ENCODE peak calls at places on chromosomes 5 and 9, in five cellular contexts. B, O, F, L and I are unnamed samples.

GRCh38 chr9:79928661-79929060 is 356.9 kb downstream of the TLE4 start:
- DNase-seq in B (no peak), O (no peak), F (no peak), L (no peak), I (no peak)

GRCh38 chr9:2012347-2012746 is 2.8 kb upstream of the SMARCA2 start:
- DNase-seq in B (no peak), O (no peak), F (peak), L (no peak), I (no peak)

GRCh38 chr5:67350600-67351315 is 154.2 kb upstream of the CD180 start:
- DNase-seq in B (no peak), O (no peak), F (no peak), L (no peak), I (no peak)

GRCh38 chr9:121635300-121635699 is 16.1 kb upstream of the DAB2IP start:
- DNase-seq in B (no peak), O (no peak), F (no peak), L (no peak), I (no peak)

GRCh38 chr9:32430720-32431119 is 46.3 kb downstream of the ACO1 start:
- DNase-seq in B (no peak), O (no peak), F (no peak), L (no peak), I (no peak)

GRCh38 chr5:176918613-176919012 is 19.5 kb upstream of the HK3 start:
- DNase-seq in B (no peak), O (no peak), F (no peak), L (no peak), I (no peak)

GRCh38 chr9:114603183-114603582 is 7.9 kb upstream of the TMEM268 start:
- DNase-seq in B (no peak), O (no peak), F (no peak), L (no peak), I (no peak)

GRCh38 chr9:126690431-126691051 is 76.8 kb downstream of the LMX1B start:
- DNase-seq in B (peak), O (peak), F (no peak), L (no peak), I (peak)

GRCh38 chr5:66122379-66123034 is 21.6 kb upstream of the SREK1 start:
- DNase-seq in B (no peak), O (no peak), F (no peak), L (no peak), I (no peak)

GRCh38 chr9:14277202-14277601 is 36.7 kb downstream of the NFIB start:
- DNase-seq in B (peak), O (no peak), F (no peak), L (no peak), I (no peak)

GRCh38 chr5:137954131-137954879 is 65.0 kb downstream of the PKD2L2 start:
- DNase-seq in B (peak), O (no peak), F (no peak), L (no peak), I (no peak)

GRCh38 chr5:179720222-179720621 is 12.4 kb upstream of the MAML1 start:
- DNase-seq in B (no peak), O (no peak), F (no peak), L (no peak), I (no peak)

GRCh38 chr5:82635561-82636288 is 357.6 kb upstream of the RPS23 start:
- DNase-seq in B (peak), O (no peak), F (no peak), L (peak), I (no peak)

GRCh38 chr5:134851307-134851923 is 5.6 kb downstream of the C5orf24 start:
- DNase-seq in B (peak), O (peak), F (no peak), L (no peak), I (no peak)

GRCh38 chr5:79973511-79973910 is 17.6 kb downstream of the MTX3 start:
- DNase-seq in B (no peak), O (no peak), F (no peak), L (no peak), I (no peak)

GRCh38 chr9:33117816-33118215 is 41.3 kb upstream of the SMU1 start:
- DNase-seq in B (no peak), O (no peak), F (no peak), L (no peak), I (no peak)

GRCh38 chr5:178227929-178228328 is 4.7 kb downstream of the PHYKPL start:
- DNase-seq in B (no peak), O (no peak), F (no peak), L (no peak), I (no peak)

GRCh38 chr5:64947031-64947430 is 178.3 kb downstream of the CWC27 start:
- DNase-seq in B (no peak), O (no peak), F (no peak), L (peak), I (no peak)

GRCh38 chr9:90141723-90142122 is 500.9 kb downstream of the DIRAS2 start:
- DNase-seq in B (peak), O (no peak), F (no peak), L (peak), I (peak)

GRCh38 chr5:65779643-65780042 is 57.6 kb downstream of the NLN start:
- DNase-seq in B (no peak), O (no peak), F (no peak), L (no peak), I (no peak)

GRCh38 chr5:72126796-72127195 is 19.5 kb downstream of the MAP1B start:
- DNase-seq in B (no peak), O (no peak), F (no peak), L (no peak), I (no peak)

GRCh38 chr5:112885001-112885400 is 23.9 kb downstream of the SRP19 start:
- DNase-seq in B (no peak), O (no peak), F (no peak), L (no peak), I (no peak)

GRCh38 chr5:80192507-80193241 is 63.2 kb downstream of the SERINC5 start:
- DNase-seq in B (peak), O (no peak), F (no peak), L (peak), I (no peak)

GRCh38 chr9:79107911-79108676 is 463.7 kb upstream of the TLE4 start:
- DNase-seq in B (no peak), O (no peak), F (no peak), L (no peak), I (no peak)

GRCh38 chr9:89999534-90000370 is 394.9 kb downstream of the GADD45G start:
- DNase-seq in B (peak), O (no peak), F (peak), L (peak), I (peak)

GRCh38 chr5:31231171-31231570 is 37.7 kb downstream of the CDH6 start:
- DNase-seq in B (no peak), O (no peak), F (no peak), L (no peak), I (no peak)

GRCh38 chr9:6600006-6600405 is 45.5 kb downstream of the GLDC start:
- DNase-seq in B (no peak), O (no peak), F (no peak), L (no peak), I (no peak)

GRCh38 chr5:175517824-175518450 is 39.6 kb downstream of the SFXN1 start:
- DNase-seq in B (no peak), O (peak), F (no peak), L (no peak), I (no peak)

GRCh38 chr5:53211799-53212198 is 102.2 kb upstream of the MOCS2 start:
- DNase-seq in B (no peak), O (no peak), F (no peak), L (no peak), I (no peak)

GRCh38 chr9:34145165-34145564 is 18.7 kb upstream of the DCAF12 start:
- DNase-seq in B (peak), O (no peak), F (no peak), L (no peak), I (peak)

GRCh38 chr9:81588148-81588874 is 101.0 kb downstream of the TLE1 start:
- DNase-seq in B (peak), O (no peak), F (no peak), L (peak), I (no peak)

GRCh38 chr5:142384014-142384413 is 59.2 kb upstream of the SPRY4 start:
- DNase-seq in B (no peak), O (no peak), F (no peak), L (no peak), I (no peak)

GRCh38 chr5:136309932-136310598 is 55.3 kb downstream of the TRPC7 start:
- DNase-seq in B (no peak), O (no peak), F (peak), L (no peak), I (no peak)

GRCh38 chr5:142438573-142438972 is 113.8 kb upstream of the SPRY4 start:
- DNase-seq in B (no peak), O (no peak), F (no peak), L (no peak), I (no peak)

DNA sequence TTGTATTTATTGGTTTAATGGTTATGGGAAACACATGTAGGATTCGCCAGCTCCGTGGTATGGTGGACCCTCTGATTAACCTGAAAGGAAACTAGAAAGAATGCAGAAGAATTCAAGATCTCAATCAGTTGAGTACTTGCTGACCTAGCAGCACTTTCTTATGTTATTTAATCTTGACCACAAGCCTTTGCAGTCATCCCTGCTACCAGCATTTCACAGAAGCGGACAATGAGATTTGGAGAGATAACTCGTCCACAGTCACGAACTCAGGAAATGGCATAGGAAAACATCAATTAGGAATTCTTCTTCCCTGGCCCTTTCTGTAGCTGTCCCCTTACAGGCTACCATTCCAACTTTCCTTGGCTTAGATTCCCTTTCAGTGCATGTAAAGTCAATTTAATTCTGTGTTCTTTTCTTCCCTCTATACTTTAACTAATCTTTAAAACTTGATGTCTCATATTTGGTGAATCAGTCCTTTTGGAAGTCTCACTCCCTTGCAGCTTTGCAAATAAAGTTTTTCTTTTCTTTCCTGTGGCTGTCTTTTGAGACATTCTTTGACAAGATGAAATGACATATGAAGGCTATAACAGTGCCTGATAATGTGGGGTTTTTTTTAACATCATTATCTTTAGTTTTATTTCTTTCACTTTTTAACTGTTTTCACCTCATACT is 1.3 kb upstream of the SLC44A1 start:
- DNase-seq in B (no peak), O (no peak), F (no peak), L (no peak), I (peak)
- TF ChIP-seq JUNB in B (no peak), O (no peak), F (no peak), L (no peak), I (no peak)

GRCh38 chr9:35665471-35665818 is 450 bp upstream of the ARHGEF39 start:
- DNase-seq in B (no peak), O (no peak), F (no peak), L (no peak), I (no peak)
- H3K4me2 ChIP-seq in B (peak), O (peak), F (peak), L (peak), I (peak)

GRCh38 chr9:88567870-88568269 is 32.9 kb downstream of the NXNL2 start:
- DNase-seq in B (no peak), O (no peak), F (peak), L (no peak), I (no peak)
- TF ChIP-seq JUNB in B (no peak), O (no peak), F (peak), L (no peak), I (no peak)

DNA sequence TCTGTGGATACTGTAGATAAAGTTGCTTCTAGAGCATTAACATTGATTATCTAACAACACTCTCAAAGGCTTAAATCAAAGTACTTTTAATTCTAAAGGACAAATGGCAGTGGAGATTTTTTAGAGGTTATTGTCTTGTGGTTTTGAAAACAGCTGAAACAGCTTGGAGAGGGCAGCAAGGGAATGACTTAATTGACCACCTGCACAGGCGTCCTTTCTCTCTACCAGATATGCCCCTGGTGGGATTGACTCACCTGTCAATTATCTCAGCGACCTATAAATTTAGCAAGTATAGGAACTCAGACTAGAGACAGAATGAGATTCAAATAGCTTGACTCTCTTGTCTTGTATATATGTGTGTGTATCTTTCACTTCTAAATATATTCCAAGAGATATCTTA is 13.5 kb downstream of the ARL14EPL start:
- DNase-seq in B (no peak), O (no peak), F (no peak), L (no peak), I (no peak)
- H3K4me2 ChIP-seq in B (no peak), O (no peak), F (no peak), L (no peak), I (no peak)